ENCODE peak calls at places on chromosomes 11 and 22, in four cellular contexts. K is GM13976, Y is endothelial cell, J is heart right ventricle. I is an unnamed sample.

GRCh38 chr11:99068832-99069231 is 48.1 kb downstream of the CNTN5 start:
- DNase-seq in K (no peak), Y (no peak), J (no peak), I (no peak)

GRCh38 chr11:7609015-7609414 is 64.3 kb downstream of the CYB5R2 start:
- DNase-seq in Y (no peak), J (no peak), K (no peak), I (peak)

GRCh38 chr11:69923196-69923595 is 104.0 kb upstream of the FGF3 start:
- DNase-seq in J (no peak), Y (no peak), K (no peak), I (no peak)

GRCh38 chr11:21771097-21771496 is 421.8 kb upstream of the ANO5 start:
- DNase-seq in J (no peak), Y (no peak), K (no peak), I (no peak)

GRCh38 chr11:75468534-75469340 is 35.7 kb upstream of the KLHL35 start:
- DNase-seq in Y (no peak), K (no peak), J (peak), I (peak)

GRCh38 chr11:113634940-113635575 is 71.0 kb downstream of the TMPRSS5 start:
- DNase-seq in J (no peak), K (no peak), Y (no peak), I (no peak)

GRCh38 chr11:15745266-15745665 is 611.1 kb downstream of the SOX6 start:
- DNase-seq in J (no peak), Y (no peak), K (no peak), I (no peak)

GRCh38 chr11:35134403-35135126 is 4.4 kb upstream of the CD44 start:
- DNase-seq in Y (no peak), J (no peak), K (no peak), I (no peak)

GRCh38 chr11:129258205-129258604 is 66.1 kb upstream of the ARHGAP32 start:
- DNase-seq in J (no peak), K (no peak), Y (no peak), I (no peak)

GRCh38 chr11:63459586-63459985 is 31.4 kb downstream of the PLAAT5 start:
- DNase-seq in Y (no peak), J (no peak), K (no peak), I (no peak)

GRCh38 chr22:30872282-30873041 is 96.1 kb downstream of the MORC2 start:
- DNase-seq in K (no peak), Y (no peak), J (peak), I (no peak)

GRCh38 chr11:68398870-68399865 is 61.4 kb upstream of the PPP6R3 start:
- DNase-seq in K (no peak), J (peak), Y (no peak), I (peak)

GRCh38 chr11:119691020-119691666 is 37.9 kb downstream of the NECTIN1 start:
- DNase-seq in K (no peak), Y (no peak), J (no peak), I (no peak)

GRCh38 chr22:31211504-31211861 is 615 bp upstream of the LIMK2 start:
- DNase-seq in J (no peak), K (no peak), Y (no peak), I (no peak)

GRCh38 chr11:69530278-69531070 is 49.0 kb downstream of the LINC01488 start:
- DNase-seq in K (peak), J (no peak), Y (no peak), I (no peak)

GRCh38 chr11:17013548-17014320 is 480 bp downstream of the PLEKHA7 start:
- DNase-seq in Y (peak), K (peak), J (peak), I (no peak)

GRCh38 chr11:66059966-66060680 is 8.0 kb downstream of the SF3B2 start:
- DNase-seq in K (no peak), Y (no peak), J (no peak), I (no peak)

GRCh38 chr22:41517172-41518047 is 26.9 kb downstream of the POLR3H start:
- DNase-seq in K (peak), J (peak), Y (peak), I (peak)

GRCh38 chr11:126146454-126147192 is 64.8 kb downstream of the RPUSD4 start:
- DNase-seq in J (no peak), K (no peak), Y (no peak), I (no peak)

GRCh38 chr11:82718307-82718706 is 15.4 kb downstream of the FAM181B start:
- DNase-seq in Y (peak), J (no peak), K (peak), I (peak)

GRCh38 chr11:59857444-59858434 is 8.5 kb downstream of the TCN1 start:
- DNase-seq in J (no peak), K (no peak), Y (no peak), I (peak)

GRCh38 chr11:125517116-125517804 is 21.2 kb upstream of the FEZ1 start:
- DNase-seq in J (no peak), Y (peak), K (no peak), I (peak)

GRCh38 chr11:10728779-10729472 is 22.1 kb upstream of the CTR9 start:
- DNase-seq in Y (peak), J (no peak), K (no peak), I (no peak)

GRCh38 chr11:119222308-119222707 is 16.2 kb downstream of the CBL start:
- DNase-seq in Y (no peak), K (no peak), J (no peak), I (peak)

GRCh38 chr11:122981388-122982264 is at the start of gene BSX:
- DNase-seq in K (peak), Y (peak), J (peak), I (peak)

GRCh38 chr11:29208117-29208516 is 808.7 kb downstream of the KCNA4 start:
- DNase-seq in J (no peak), Y (no peak), K (no peak), I (no peak)
- TF ChIP-seq CTCF in J (no peak), Y (no peak), K (no peak), I (no peak)

GRCh38 chr11:55707029-55707428 is 45.0 kb downstream of the OR4C6 start:
- DNase-seq in Y (no peak), J (no peak), K (peak), I (peak)

GRCh38 chr11:55697817-55698216 is 35.8 kb downstream of the OR4C6 start:
- DNase-seq in Y (no peak), J (no peak), K (no peak), I (no peak)

DNA sequence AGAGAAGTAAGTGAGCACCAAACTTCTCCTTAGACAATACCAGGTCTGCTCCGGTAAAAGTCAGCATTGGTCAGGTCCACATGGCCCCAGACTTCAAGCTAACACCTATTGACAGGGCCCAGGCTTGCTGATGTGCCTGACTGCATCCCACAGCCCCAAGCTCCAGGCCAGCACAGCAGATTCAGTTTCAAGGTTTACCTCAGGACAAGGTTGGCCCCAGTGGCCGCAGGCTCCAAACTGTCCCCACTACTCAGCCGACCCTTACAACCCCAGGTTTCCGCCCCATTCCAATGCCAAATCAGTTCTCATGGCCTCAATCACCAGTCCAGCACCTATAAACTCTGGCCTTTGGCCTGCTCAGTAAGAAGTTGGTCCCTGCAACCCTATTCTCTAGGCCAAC is 39.4 kb downstream of the OR4C6 start:
- DNase-seq in J (no peak), K (no peak), Y (no peak), I (no peak)
- TF ChIP-seq CTCF in J (no peak), K (no peak), Y (no peak), I (no peak)

GRCh38 chr22:23750744-23751440 is at the start of gene ZNF70:
- DNase-seq in K (peak), J (peak), Y (peak), I (peak)
- TF ChIP-seq CTCF in K (peak), J (no peak), Y (no peak), I (no peak)

DNA sequence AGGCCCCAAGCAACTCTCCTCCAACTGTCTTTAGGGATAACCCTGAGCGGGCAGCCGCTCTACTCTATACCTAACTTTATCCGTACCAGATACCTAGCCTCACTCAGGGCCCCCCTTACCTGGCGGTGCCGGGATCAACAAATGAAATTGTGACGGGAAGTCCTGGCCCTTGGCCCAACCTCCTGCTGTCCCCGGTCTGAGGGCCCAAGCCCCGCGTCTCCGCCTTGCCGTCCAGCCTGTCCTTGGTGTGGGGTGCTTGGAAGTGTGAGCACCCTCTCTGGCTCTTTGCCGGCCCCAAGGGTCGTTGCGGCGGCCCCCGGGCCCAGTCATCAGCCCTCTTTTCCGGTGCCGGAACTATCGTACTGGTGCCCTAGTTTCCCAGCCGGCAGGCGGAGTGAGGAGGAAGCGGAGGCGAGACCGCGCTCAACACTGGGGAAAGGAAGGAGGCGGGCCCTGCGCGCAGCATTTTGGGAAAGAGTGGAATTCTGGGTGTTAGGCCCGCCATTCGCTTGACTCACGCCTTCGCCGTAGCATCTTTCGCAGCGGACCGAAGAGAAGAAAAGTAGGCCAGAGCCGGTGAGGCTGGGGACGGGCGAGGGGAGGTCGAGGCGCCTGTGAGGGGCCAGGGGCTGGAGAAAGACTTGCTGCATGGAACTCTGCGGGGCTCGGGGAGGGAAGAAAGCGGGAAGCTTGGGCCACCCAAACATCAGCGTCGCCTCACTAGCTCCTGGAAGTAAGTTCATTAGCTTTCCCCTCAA is at the start of gene SNRPD3:
- DNase-seq in J (peak), K (peak), Y (peak), I (peak)
- TF ChIP-seq CTCF in J (peak), K (no peak), Y (no peak), I (no peak)

GRCh38 chr22:44991218-44991617 is 18.6 kb downstream of the PHF21B start:
- DNase-seq in J (no peak), Y (no peak), K (no peak), I (no peak)

GRCh38 chr22:44990328-44990727 is 19.5 kb downstream of the PHF21B start:
- DNase-seq in J (no peak), Y (no peak), K (no peak), I (no peak)

GRCh38 chr22:44985906-44986527 is 23.8 kb downstream of the PHF21B start:
- DNase-seq in J (no peak), Y (no peak), K (no peak), I (no peak)

GRCh38 chr22:44990810-44991209 is 19.0 kb downstream of the PHF21B start:
- DNase-seq in J (no peak), Y (no peak), K (no peak), I (no peak)

GRCh38 chr22:44988671-44989070 is 21.1 kb downstream of the PHF21B start:
- DNase-seq in K (no peak), J (no peak), Y (no peak), I (no peak)
- TF ChIP-seq CTCF in K (no peak), J (no peak), Y (no peak), I (no peak)

DNA sequence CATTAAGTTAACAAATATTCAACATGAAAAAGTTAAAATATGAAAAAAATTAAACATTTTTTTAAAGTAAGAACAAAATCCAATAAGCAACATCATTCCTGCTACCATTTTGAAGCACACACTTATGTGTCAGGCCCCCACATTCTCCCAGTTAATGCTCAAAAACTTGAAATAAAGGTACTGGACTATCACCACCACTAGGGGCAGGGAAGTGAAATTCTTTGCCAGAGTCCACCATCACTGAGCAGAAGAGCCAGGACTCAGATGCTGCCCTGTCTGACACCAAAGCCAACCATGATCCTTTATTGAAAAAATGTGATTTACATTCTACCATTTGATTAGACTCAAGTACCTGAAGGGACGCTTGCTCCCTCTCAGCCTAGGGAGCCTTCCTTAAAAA is 39.1 kb downstream of the PITPNB start:
- DNase-seq in K (peak), Y (peak), J (no peak), I (peak)
- TF ChIP-seq CTCF in K (peak), Y (peak), J (peak), I (peak)

DNA sequence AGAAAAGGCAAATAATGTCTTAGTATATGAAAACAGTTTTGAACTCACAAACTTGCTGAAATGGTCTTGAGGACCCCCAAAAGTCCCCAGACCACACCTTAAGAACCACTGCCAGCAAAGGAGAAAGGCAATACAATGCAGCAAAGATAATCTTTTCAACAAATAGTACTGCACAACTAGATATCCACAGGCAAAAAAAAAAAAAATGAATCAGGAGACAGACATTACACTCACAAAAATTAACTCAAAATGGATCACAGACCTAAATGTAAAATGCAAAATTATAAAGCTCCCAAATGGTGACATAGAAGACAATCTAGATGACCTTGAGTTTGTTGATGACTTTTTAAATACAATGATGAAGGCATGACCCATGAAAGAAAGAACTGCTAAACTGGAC is 8.3 kb downstream of the PICALM start:
- DNase-seq in K (no peak), J (no peak), Y (no peak), I (no peak)
- TF ChIP-seq CTCF in K (no peak), J (no peak), Y (no peak), I (no peak)

GRCh38 chr11:103877221-103877620 is 159.2 kb upstream of the DDI1 start:
- DNase-seq in Y (no peak), K (no peak), J (no peak), I (peak)
- TF ChIP-seq CTCF in Y (no peak), K (peak), J (no peak), I (peak)

GRCh38 chr11:14218728-14219127 is 140.3 kb downstream of the RRAS2 start:
- DNase-seq in J (no peak), Y (no peak), K (no peak), I (no peak)

GRCh38 chr11:14229472-14229871 is 129.5 kb downstream of the RRAS2 start:
- DNase-seq in K (no peak), Y (no peak), J (no peak), I (no peak)

GRCh38 chr11:14228356-14228755 is 130.6 kb downstream of the RRAS2 start:
- DNase-seq in Y (no peak), K (no peak), J (no peak), I (no peak)

GRCh38 chr11:14223636-14224035 is 135.3 kb downstream of the RRAS2 start:
- DNase-seq in K (no peak), Y (no peak), J (no peak), I (no peak)
- TF ChIP-seq CTCF in K (no peak), Y (no peak), J (no peak), I (no peak)

DNA sequence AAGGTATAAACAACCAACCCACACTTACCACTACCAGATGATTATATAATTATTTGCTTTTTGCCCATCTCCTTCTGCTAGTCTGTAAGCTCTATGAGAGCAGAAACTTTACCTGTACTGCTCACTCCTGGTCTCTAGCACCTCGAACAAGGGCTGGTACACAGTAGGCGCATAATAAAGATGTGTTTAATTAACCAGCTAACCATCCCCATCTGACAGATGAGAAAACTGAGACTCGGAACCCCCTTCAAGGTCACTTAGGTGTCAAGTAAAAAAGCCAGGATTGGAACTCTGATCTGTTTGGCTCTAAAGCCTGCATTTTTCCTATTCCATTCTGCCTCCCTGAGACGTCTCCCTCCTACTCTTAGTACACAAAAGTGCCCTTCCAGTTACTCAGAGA is 370.3 kb downstream of the TENM4 start:
- DNase-seq in J (no peak), K (no peak), Y (no peak), I (no peak)
- TF ChIP-seq CTCF in J (no peak), K (no peak), Y (no peak), I (no peak)

I was measured in fibroblast of pulmonary artery.